ENCODE peak calls at places on chromosome 1, in five cellular contexts. S is K562, X is WTC11, Q is A549, G is H1. N is an unnamed sample.
A peak's percentile ranks its signal among the peaks of the same experiment; 100 is the strongest.

GRCh38 chr1:202630541-202630940 is 79.7 kb downstream of the SYT2 start:
- DNase-seq in X (no peak), G (no peak), S (no peak), Q (no peak), N (no peak)

GRCh38 chr1:35448344-35448801 is 108.8 kb downstream of the KIAA0319L start:
- DNase-seq in S (no peak), Q (no peak), G (no peak), X (no peak), N (peak; percentile 54)

GRCh38 chr1:110726755-110727154 is 52.0 kb upstream of the KCNA3 start:
- DNase-seq in Q (no peak), X (no peak), S (no peak), G (no peak), N (no peak)

GRCh38 chr1:50110084-50110615 is 1.4 kb downstream of the ELAVL4 start:
- DNase-seq in S (no peak), G (no peak), X (no peak), Q (no peak), N (no peak)

GRCh38 chr1:17215545-17215890 is 10.6 kb downstream of the PADI1 start:
- DNase-seq in S (no peak), X (no peak), Q (no peak), G (no peak), N (no peak)

GRCh38 chr1:172040466-172040865 is 199.2 kb downstream of the DNM3 start:
- DNase-seq in Q (peak; percentile 38), S (no peak), G (no peak), X (no peak), N (peak; percentile 80)

GRCh38 chr1:66262233-66262632 is 271.7 kb upstream of the SGIP1 start:
- DNase-seq in X (no peak), S (no peak), G (no peak), Q (peak; percentile 85), N (no peak)

GRCh38 chr1:6170742-6171201 is 9.3 kb downstream of the CHD5 start:
- DNase-seq in G (no peak), X (no peak), S (no peak), Q (no peak), N (no peak)

GRCh38 chr1:15952317-15953258 is 23.3 kb downstream of the ZBTB17 start:
- DNase-seq in X (no peak), Q (peak; percentile 61), S (peak; percentile 78), G (no peak), N (peak; percentile 93)
- TF ChIP-seq JUN in X (no peak), Q (peak; percentile 44), S (no peak), G (no peak), N (peak; percentile 96)

GRCh38 chr1:230083746-230084407 is 16.8 kb downstream of the GALNT2 start:
- DNase-seq in G (no peak), S (no peak), Q (no peak), X (no peak), N (no peak)
- TF ChIP-seq JUN in G (no peak), S (no peak), Q (no peak), X (no peak), N (no peak)

DNA sequence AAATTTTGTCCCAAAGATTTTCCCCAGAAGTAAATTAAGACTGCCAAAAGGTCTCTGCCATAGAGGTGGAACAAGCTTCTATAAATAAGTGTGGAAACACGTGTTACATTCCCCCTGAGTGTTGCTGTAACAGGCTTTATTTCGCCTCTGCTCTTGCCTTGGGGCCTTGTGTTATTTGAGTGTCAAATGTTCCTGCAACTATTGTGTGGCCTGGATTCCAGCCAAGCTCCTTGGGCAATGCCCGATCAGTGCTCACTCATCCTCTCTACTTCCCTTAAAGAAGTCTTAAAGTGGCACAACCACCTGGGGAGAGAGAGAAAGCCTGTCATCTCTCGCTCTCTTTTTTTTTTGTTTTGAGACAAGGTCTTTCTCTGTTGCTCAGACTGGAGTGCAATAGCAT is 156.7 kb downstream of the NR5A2 start:
- DNase-seq in X (no peak), S (no peak), G (no peak), Q (peak; percentile 83), N (peak; percentile 73)
- TF ChIP-seq JUN in X (no peak), S (no peak), G (no peak), Q (peak; percentile 53), N (no peak)

GRCh38 chr1:52142220-52143153 is 598 bp downstream of the ZFYVE9 start:
- DNase-seq in X (peak; percentile 55), G (peak; percentile 66), S (peak; percentile 75), Q (peak; percentile 54), N (peak; percentile 69)

GRCh38 chr1:52140633-52141512 is 1.0 kb upstream of the ZFYVE9 start:
- DNase-seq in Q (no peak), X (no peak), S (no peak), G (no peak), N (peak; percentile 29)

GRCh38 chr1:52141513-52142219 is at the start of gene ZFYVE9:
- DNase-seq in G (peak; percentile 88), Q (peak; percentile 72), X (peak; percentile 81), S (peak; percentile 90), N (peak; percentile 79)

GRCh38 chr1:52145137-52145536 is 3.2 kb downstream of the ZFYVE9 start:
- DNase-seq in S (no peak), Q (no peak), X (no peak), G (no peak), N (no peak)

DNA sequence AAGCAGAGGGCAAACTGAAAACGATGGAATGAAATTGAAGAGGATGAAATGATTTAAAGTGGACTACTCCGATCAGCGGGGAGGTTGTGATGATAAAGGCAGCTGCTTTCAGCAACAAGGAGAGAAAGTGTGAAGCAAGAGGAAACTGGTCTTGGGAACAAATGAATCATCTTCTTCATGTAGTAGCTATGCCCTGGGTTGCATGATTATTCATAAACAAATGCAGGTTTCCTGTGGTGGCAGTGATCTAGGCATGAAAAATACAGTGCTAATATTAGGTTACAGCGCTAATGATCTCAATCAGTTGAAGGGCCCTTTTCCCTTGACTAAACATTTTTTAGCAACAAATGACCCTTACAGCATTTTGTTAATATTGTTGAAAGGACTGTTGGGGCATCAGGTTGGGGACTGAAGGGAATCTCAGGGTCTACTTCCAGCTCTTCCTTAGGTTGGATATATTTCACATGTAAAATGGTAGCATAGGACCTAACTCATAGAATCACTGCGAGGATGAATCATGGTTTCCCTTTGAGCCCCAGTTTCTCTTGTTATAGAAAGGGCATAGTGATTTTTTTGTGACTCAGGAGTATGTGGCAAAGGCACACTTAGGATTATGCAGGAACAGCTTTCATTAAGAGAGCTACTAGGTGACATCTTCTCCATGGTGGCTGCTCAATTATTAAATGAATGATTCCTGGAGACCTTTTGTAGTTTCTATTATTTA is 1.9 kb upstream of the ZFYVE9 start:
- DNase-seq in Q (no peak), S (no peak), G (no peak), X (no peak), N (peak; percentile 93)
- TF ChIP-seq JUN in Q (no peak), S (no peak), G (no peak), X (no peak), N (peak; percentile 90)

GRCh38 chr1:119372493-119373086 is 4.0 kb downstream of the HAO2 start:
- DNase-seq in G (peak; percentile 53), X (peak; percentile 69), Q (peak; percentile 51), S (no peak), N (no peak)
- TF ChIP-seq JUN in G (no peak), X (no peak), Q (no peak), S (no peak), N (no peak)

GRCh38 chr1:86971778-86972177 is 57.3 kb downstream of the HS2ST1 start:
- DNase-seq in Q (no peak), X (no peak), S (no peak), G (no peak), N (no peak)

GRCh38 chr1:86976664-86977063 is 62.2 kb downstream of the HS2ST1 start:
- DNase-seq in X (no peak), G (no peak), S (no peak), Q (no peak), N (no peak)

GRCh38 chr1:86970938-86971337 is 56.5 kb downstream of the HS2ST1 start:
- DNase-seq in S (no peak), Q (no peak), X (no peak), G (no peak), N (no peak)

GRCh38 chr1:86975993-86976392 is 61.6 kb downstream of the HS2ST1 start:
- DNase-seq in Q (no peak), S (no peak), X (no peak), G (no peak), N (no peak)

GRCh38 chr1:86972262-86972661 is 57.8 kb downstream of the HS2ST1 start:
- DNase-seq in G (no peak), Q (no peak), X (no peak), S (no peak), N (no peak)
- TF ChIP-seq JUN in G (no peak), Q (no peak), X (no peak), S (no peak), N (no peak)

GRCh38 chr1:30759718-30760281 is 2.2 kb upstream of the LAPTM5 start:
- DNase-seq in G (no peak), Q (no peak), X (no peak), S (no peak), N (no peak)

GRCh38 chr1:30758785-30759380 is 1.3 kb upstream of the LAPTM5 start:
- DNase-seq in X (no peak), S (peak; percentile 71), G (no peak), Q (peak; percentile 25), N (peak; percentile 32)

GRCh38 chr1:30762152-30762930 is 4.8 kb upstream of the LAPTM5 start:
- DNase-seq in G (no peak), X (no peak), Q (no peak), S (no peak), N (no peak)

GRCh38 chr1:30761312-30762151 is 4.0 kb upstream of the LAPTM5 start:
- DNase-seq in G (no peak), X (no peak), S (peak; percentile 54), Q (no peak), N (no peak)

DNA sequence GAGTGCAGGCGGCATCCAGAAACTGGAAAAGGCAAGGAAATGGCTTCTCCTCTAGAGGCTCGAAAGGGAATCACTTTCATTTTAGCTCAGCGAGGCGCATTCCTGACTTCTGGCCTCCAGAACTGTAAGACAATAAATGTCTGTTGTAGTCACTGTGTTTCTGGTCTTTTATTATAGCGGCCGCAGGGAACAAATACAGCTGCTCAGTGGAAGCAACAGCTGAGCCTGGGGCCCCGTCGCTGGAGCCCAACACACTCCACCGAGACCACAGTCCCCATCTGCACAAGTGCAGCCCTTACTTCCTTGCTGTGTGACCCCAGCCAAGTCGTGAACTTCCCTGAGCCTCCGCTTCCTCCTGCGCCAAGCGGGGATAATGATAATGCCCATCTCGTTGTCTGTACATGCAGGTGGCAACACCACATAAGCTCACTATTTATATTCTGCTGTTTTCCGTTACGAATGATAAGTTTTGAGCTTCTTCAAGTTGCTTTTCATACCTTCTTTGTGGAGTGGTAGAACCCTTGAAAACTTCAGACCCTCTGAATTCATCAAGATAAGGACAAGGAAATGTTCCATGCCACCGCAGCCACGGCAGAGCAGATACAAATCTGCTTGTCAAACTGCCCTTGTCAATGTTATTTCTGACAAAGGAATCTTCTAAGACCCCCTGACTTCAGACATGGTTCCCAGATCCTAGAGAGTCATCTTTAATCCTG is 3.2 kb upstream of the LAPTM5 start:
- DNase-seq in X (no peak), S (no peak), G (no peak), Q (no peak), N (no peak)
- TF ChIP-seq JUN in X (no peak), S (peak; percentile 38), G (no peak), Q (no peak), N (no peak)

GRCh38 chr1:32447469-32448185 is 17.2 kb upstream of the ZBTB8B start:
- DNase-seq in Q (no peak), S (peak; percentile 32), X (peak; percentile 81), G (peak; percentile 81), N (no peak)
- TF ChIP-seq JUN in Q (no peak), S (no peak), X (no peak), G (no peak), N (no peak)

N was measured in endothelial cell of umbilical vein.